ENCODE peak calls at places on chromosome 13, in eight cellular contexts. I, L, M, Q, H, D, E and T are unnamed samples. For H3K4me1 and H3K9me3, the result is how much of the 10 kb centered on the place peaks cover.

GRCh38 chr13:109945206-109945960 is 159.0 kb upstream of the IRS2 start:
- DNase-seq in I (no peak), L (no peak), M (no peak), Q (peak), H (no peak), D (no peak), E (no peak), T (no peak)

GRCh38 chr13:30341815-30342570 is 34.6 kb upstream of the KATNAL1 start:
- DNase-seq in I (peak), L (no peak), M (peak), Q (peak), H (peak), D (peak), E (peak), T (peak)

GRCh38 chr13:113981201-113981605 is 7.3 kb upstream of the C13orf46 start:
- DNase-seq in I (peak), L (no peak), M (peak), Q (no peak), H (peak), D (peak), E (no peak), T (peak)

GRCh38 chr13:98923641-98924397 is 54.0 kb downstream of the DOCK9 start:
- DNase-seq in I (no peak), L (no peak), M (no peak), Q (no peak), H (no peak), D (no peak), E (no peak), T (no peak)

GRCh38 chr13:76886292-76887061 is at the start of gene KCTD12:
- DNase-seq in I (peak), L (peak), M (peak), Q (peak), H (peak), D (peak), E (peak), T (peak)

GRCh38 chr13:105918842-105919741 is 616.4 kb downstream of the EFNB2 start:
- DNase-seq in I (peak), L (no peak), M (no peak), Q (peak), H (peak), D (no peak), E (no peak), T (peak)

GRCh38 chr13:109700176-109700575 is 86.2 kb downstream of the IRS2 start:
- DNase-seq in I (peak), L (no peak), M (peak), Q (peak), H (peak), D (peak), E (peak), T (peak)

GRCh38 chr13:50684366-50684765 is 159.1 kb downstream of the DLEU7 start:
- DNase-seq in I (no peak), L (no peak), M (no peak), Q (no peak), H (peak), D (no peak), E (no peak), T (no peak)

GRCh38 chr13:113785051-113786010 is 26.3 kb downstream of the TMEM255B start:
- DNase-seq in I (no peak), L (no peak), M (peak), Q (peak), H (no peak), D (no peak), E (no peak), T (no peak)

GRCh38 chr13:33918199-33918932 is 100.4 kb downstream of the RFC3 start:
- DNase-seq in I (no peak), L (no peak), M (no peak), Q (peak), H (peak), D (peak), E (no peak), T (peak)

GRCh38 chr13:100633461-100633860 is 41.1 kb downstream of the TMTC4 start:
- DNase-seq in I (no peak), L (no peak), M (no peak), Q (peak), H (no peak), D (no peak), E (no peak), T (no peak)

GRCh38 chr13:74452176-74452575 is 318.0 kb upstream of the KLF12 start:
- DNase-seq in I (no peak), L (no peak), M (no peak), Q (peak), H (no peak), D (no peak), E (no peak), T (no peak)

GRCh38 chr13:99197257-99197651 is 3.4 kb upstream of the UBAC2 start:
- DNase-seq in I (no peak), L (peak), M (no peak), Q (no peak), H (no peak), D (no peak), E (no peak), T (no peak)

GRCh38 chr13:91546865-91547264 is 148.4 kb downstream of the GPC5 start:
- DNase-seq in I (no peak), L (no peak), M (no peak), Q (peak), H (no peak), D (no peak), E (no peak), T (no peak)

GRCh38 chr13:111204438-111205177 is 89.5 kb downstream of the ARHGEF7 start:
- DNase-seq in I (no peak), L (no peak), M (peak), Q (peak), H (peak), D (no peak), E (peak), T (peak)

GRCh38 chr13:111203742-111204386 is 88.8 kb downstream of the ARHGEF7 start:
- DNase-seq in I (no peak), L (no peak), M (no peak), Q (no peak), H (no peak), D (no peak), E (no peak), T (no peak)

GRCh38 chr13:111202745-111203144 is 87.6 kb downstream of the ARHGEF7 start:
- DNase-seq in I (no peak), L (peak), M (no peak), Q (peak), H (no peak), D (no peak), E (peak), T (no peak)

GRCh38 chr13:111209613-111210012 is 94.5 kb downstream of the ARHGEF7 start:
- DNase-seq in I (no peak), L (no peak), M (no peak), Q (no peak), H (no peak), D (no peak), E (no peak), T (no peak)

DNA sequence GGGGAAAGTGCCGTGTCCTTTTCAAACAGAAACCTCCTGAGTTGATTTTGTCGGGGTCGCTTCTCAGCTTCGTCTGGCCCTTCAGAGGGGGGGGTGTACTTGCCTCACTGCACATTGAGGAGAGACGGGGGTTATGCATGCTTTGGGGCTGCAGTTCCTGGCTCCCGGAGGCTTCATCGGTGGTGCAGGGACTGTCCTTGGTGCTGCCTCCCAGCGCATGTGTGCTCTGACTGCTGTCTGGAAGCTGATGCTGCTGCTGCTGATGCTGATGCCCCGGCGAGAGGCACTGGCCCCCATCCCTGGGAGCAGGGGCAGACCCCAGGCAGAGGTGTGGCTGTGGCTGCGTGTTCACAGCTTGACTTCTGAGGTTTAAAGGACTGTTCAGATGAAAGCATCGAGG is 91.0 kb downstream of the ARHGEF7 start:
- DNase-seq in I (no peak), L (no peak), M (no peak), Q (no peak), H (no peak), D (no peak), E (no peak), T (no peak)
- H3K4me1 ChIP-seq in I (under half), L (under half), M (under half), Q (under half), H (under half), D (under half), E (under half), T (under half)

GRCh38 chr13:32669030-32669646 is 82.9 kb downstream of the PDS5B start:
- DNase-seq in I (no peak), L (peak), M (no peak), Q (peak), H (peak), D (no peak), E (no peak), T (no peak)

GRCh38 chr13:32659736-32660135 is 73.5 kb downstream of the PDS5B start:
- DNase-seq in I (no peak), L (no peak), M (no peak), Q (peak), H (no peak), D (no peak), E (no peak), T (no peak)

GRCh38 chr13:32666990-32667571 is 80.8 kb downstream of the PDS5B start:
- DNase-seq in I (no peak), L (no peak), M (no peak), Q (no peak), H (no peak), D (no peak), E (no peak), T (no peak)

GRCh38 chr13:32660227-32660626 is 74.0 kb downstream of the PDS5B start:
- DNase-seq in I (peak), L (no peak), M (no peak), Q (no peak), H (no peak), D (no peak), E (no peak), T (no peak)

GRCh38 chr13:32663660-32664059 is 77.4 kb downstream of the PDS5B start:
- DNase-seq in I (no peak), L (no peak), M (no peak), Q (no peak), H (no peak), D (no peak), E (no peak), T (no peak)
- H3K4me3 ChIP-seq in I (no peak), L (no peak), M (no peak), Q (no peak), H (no peak), D (no peak), E (no peak), T (no peak)

GRCh38 chr13:69423844-69424243 is 683.8 kb upstream of the ATXN8OS start:
- DNase-seq in I (no peak), L (no peak), M (no peak), Q (no peak), H (no peak), D (no peak), E (no peak), T (no peak)
- H3K9me3 ChIP-seq in I (under half), L (under half), M (under half), Q (under half), H (under half), D (under half), E (under half), T (under half)

DNA sequence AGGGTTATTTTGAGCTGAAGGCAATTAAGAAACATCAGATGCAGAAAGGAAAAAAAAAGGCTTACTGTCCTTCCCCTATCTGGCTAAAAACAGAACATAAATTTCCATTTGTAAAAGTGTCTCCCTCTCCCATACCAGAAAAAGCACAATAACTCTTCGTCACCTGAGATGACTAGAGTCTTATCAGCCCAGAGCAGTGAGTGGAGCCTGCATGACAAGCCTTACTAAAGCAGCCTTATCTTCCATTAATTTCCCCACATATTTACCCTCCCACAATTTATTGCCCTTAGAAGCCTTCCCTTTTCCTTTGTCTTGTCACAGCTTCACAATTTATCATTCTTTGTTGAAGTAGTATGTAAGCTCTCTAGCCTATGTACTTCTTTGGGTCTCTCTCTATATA is 22.9 kb downstream of the ATP8A2 start:
- DNase-seq in I (no peak), L (no peak), M (no peak), Q (no peak), H (no peak), D (no peak), E (no peak), T (no peak)
- H3K4me1 ChIP-seq in I (under half), L (under half), M (under half), Q (under half), H (under half), D (under half), E (under half), T (under half)